ENCODE peak calls at places on chromosomes 13 and 19, in seven cellular contexts. One of them, this sample, is unnamed.

GRCh38 chr19:5123646-5124045 is 154.7 kb downstream of the KDM4B start:
- ATAC-seq in CD4-positive, alpha-beta T cell: no peak
- ATAC-seq in upper lobe of right lung: no peak
- ATAC-seq in thoracic aorta: no peak
- ATAC-seq in IMR-90: no peak
- ATAC-seq in HepG2: no peak
- ATAC-seq in lower lobe of right lung: no peak
- ATAC-seq in this sample: no peak

GRCh38 chr13:72851678-72852014 is 69.7 kb downstream of the PIBF1 start:
- ATAC-seq in CD4-positive, alpha-beta T cell: no peak
- ATAC-seq in upper lobe of right lung: no peak
- ATAC-seq in thoracic aorta: no peak
- ATAC-seq in IMR-90: no peak
- ATAC-seq in HepG2: peak
- ATAC-seq in lower lobe of right lung: no peak
- ATAC-seq in this sample: no peak

GRCh38 chr13:33138441-33138840 is 122.2 kb downstream of the KL start:
- ATAC-seq in CD4-positive, alpha-beta T cell: no peak
- ATAC-seq in upper lobe of right lung: no peak
- ATAC-seq in thoracic aorta: no peak
- ATAC-seq in IMR-90: no peak
- ATAC-seq in HepG2: no peak
- ATAC-seq in lower lobe of right lung: no peak
- ATAC-seq in this sample: no peak

GRCh38 chr19:28420731-28421550 is 792.0 kb downstream of the UQCRFS1 start:
- ATAC-seq in CD4-positive, alpha-beta T cell: no peak
- ATAC-seq in upper lobe of right lung: no peak
- ATAC-seq in thoracic aorta: no peak
- ATAC-seq in IMR-90: no peak
- ATAC-seq in HepG2: no peak
- ATAC-seq in lower lobe of right lung: no peak
- ATAC-seq in this sample: no peak

GRCh38 chr13:45411226-45411625 is 6.9 kb downstream of the SLC25A30 start:
- ATAC-seq in CD4-positive, alpha-beta T cell: no peak
- ATAC-seq in upper lobe of right lung: no peak
- ATAC-seq in thoracic aorta: no peak
- ATAC-seq in IMR-90: no peak
- ATAC-seq in HepG2: no peak
- ATAC-seq in lower lobe of right lung: no peak
- ATAC-seq in this sample: no peak

GRCh38 chr13:76000131-76000530 is 364.0 kb downstream of the LMO7 start:
- ATAC-seq in CD4-positive, alpha-beta T cell: no peak
- ATAC-seq in upper lobe of right lung: no peak
- ATAC-seq in thoracic aorta: no peak
- ATAC-seq in IMR-90: no peak
- ATAC-seq in HepG2: no peak
- ATAC-seq in lower lobe of right lung: no peak
- ATAC-seq in this sample: no peak

GRCh38 chr13:99766641-99767045 is 204.9 kb downstream of the ZIC5 start:
- ATAC-seq in CD4-positive, alpha-beta T cell: no peak
- ATAC-seq in upper lobe of right lung: no peak
- ATAC-seq in thoracic aorta: no peak
- ATAC-seq in IMR-90: no peak
- ATAC-seq in HepG2: peak
- ATAC-seq in lower lobe of right lung: no peak
- ATAC-seq in this sample: no peak

GRCh38 chr13:50261502-50261901 is 246.3 kb downstream of the KCNRG start:
- ATAC-seq in CD4-positive, alpha-beta T cell: no peak
- ATAC-seq in upper lobe of right lung: no peak
- ATAC-seq in thoracic aorta: no peak
- ATAC-seq in IMR-90: no peak
- ATAC-seq in HepG2: no peak
- ATAC-seq in lower lobe of right lung: no peak
- ATAC-seq in this sample: peak

GRCh38 chr19:30084390-30084819 is 142.4 kb downstream of the URI1 start:
- ATAC-seq in CD4-positive, alpha-beta T cell: no peak
- ATAC-seq in upper lobe of right lung: no peak
- ATAC-seq in thoracic aorta: no peak
- ATAC-seq in IMR-90: no peak
- ATAC-seq in HepG2: no peak
- ATAC-seq in lower lobe of right lung: no peak
- ATAC-seq in this sample: no peak

GRCh38 chr19:1183543-1184172 is 9.6 kb upstream of the SBNO2 start:
- ATAC-seq in CD4-positive, alpha-beta T cell: no peak
- ATAC-seq in upper lobe of right lung: peak
- ATAC-seq in thoracic aorta: no peak
- ATAC-seq in IMR-90: no peak
- ATAC-seq in HepG2: peak
- ATAC-seq in lower lobe of right lung: peak
- ATAC-seq in this sample: peak

GRCh38 chr19:19022380-19022961 is 10.8 kb downstream of the SUGP2 start:
- ATAC-seq in CD4-positive, alpha-beta T cell: no peak
- ATAC-seq in upper lobe of right lung: no peak
- ATAC-seq in thoracic aorta: no peak
- ATAC-seq in IMR-90: no peak
- ATAC-seq in HepG2: peak
- ATAC-seq in lower lobe of right lung: no peak
- ATAC-seq in this sample: no peak

GRCh38 chr13:19161308-19161707 is 20.3 kb downstream of the TUBA3C start:
- ATAC-seq in CD4-positive, alpha-beta T cell: no peak
- ATAC-seq in upper lobe of right lung: no peak
- ATAC-seq in thoracic aorta: peak
- ATAC-seq in IMR-90: no peak
- ATAC-seq in HepG2: no peak
- ATAC-seq in lower lobe of right lung: no peak
- ATAC-seq in this sample: no peak

GRCh38 chr19:23409392-23410048 is 14.2 kb upstream of the ZNF91 start:
- ATAC-seq in CD4-positive, alpha-beta T cell: no peak
- ATAC-seq in upper lobe of right lung: no peak
- ATAC-seq in thoracic aorta: no peak
- ATAC-seq in IMR-90: no peak
- ATAC-seq in HepG2: peak
- ATAC-seq in lower lobe of right lung: no peak
- ATAC-seq in this sample: no peak

GRCh38 chr19:37218592-37218935 is 550 bp downstream of the ZNF383 start:
- ATAC-seq in CD4-positive, alpha-beta T cell: peak
- ATAC-seq in upper lobe of right lung: no peak
- ATAC-seq in thoracic aorta: no peak
- ATAC-seq in IMR-90: peak
- ATAC-seq in HepG2: no peak
- ATAC-seq in lower lobe of right lung: peak
- ATAC-seq in this sample: no peak

GRCh38 chr19:3186377-3186688 is 603 bp downstream of the NCLN start:
- ATAC-seq in CD4-positive, alpha-beta T cell: no peak
- ATAC-seq in upper lobe of right lung: peak
- ATAC-seq in thoracic aorta: no peak
- ATAC-seq in IMR-90: peak
- ATAC-seq in HepG2: peak
- ATAC-seq in lower lobe of right lung: peak
- ATAC-seq in this sample: no peak

GRCh38 chr13:107005577-107005976 is 437.6 kb upstream of the ARGLU1 start:
- ATAC-seq in CD4-positive, alpha-beta T cell: no peak
- ATAC-seq in upper lobe of right lung: peak
- ATAC-seq in thoracic aorta: no peak
- ATAC-seq in IMR-90: no peak
- ATAC-seq in HepG2: no peak
- ATAC-seq in lower lobe of right lung: no peak
- ATAC-seq in this sample: no peak

GRCh38 chr13:40985596-40986327 is 33.4 kb downstream of the ELF1 start:
- ATAC-seq in CD4-positive, alpha-beta T cell: no peak
- ATAC-seq in upper lobe of right lung: no peak
- ATAC-seq in thoracic aorta: no peak
- ATAC-seq in IMR-90: no peak
- ATAC-seq in HepG2: peak
- ATAC-seq in lower lobe of right lung: no peak
- ATAC-seq in this sample: no peak

GRCh38 chr19:1102407-1103106 is 1.2 kb upstream of the GPX4 start:
- ATAC-seq in CD4-positive, alpha-beta T cell: no peak
- ATAC-seq in upper lobe of right lung: no peak
- ATAC-seq in thoracic aorta: peak
- ATAC-seq in IMR-90: peak
- ATAC-seq in HepG2: no peak
- ATAC-seq in lower lobe of right lung: peak
- ATAC-seq in this sample: peak

GRCh38 chr13:99312493-99312883 is 5.3 kb upstream of the GPR183 start:
- ATAC-seq in CD4-positive, alpha-beta T cell: no peak
- ATAC-seq in upper lobe of right lung: peak
- ATAC-seq in thoracic aorta: no peak
- ATAC-seq in IMR-90: no peak
- ATAC-seq in HepG2: no peak
- ATAC-seq in lower lobe of right lung: peak
- ATAC-seq in this sample: no peak

GRCh38 chr13:25171517-25172302 is at the start of gene AMER2:
- ATAC-seq in CD4-positive, alpha-beta T cell: no peak
- ATAC-seq in upper lobe of right lung: no peak
- ATAC-seq in thoracic aorta: no peak
- ATAC-seq in IMR-90: peak
- ATAC-seq in HepG2: no peak
- ATAC-seq in lower lobe of right lung: no peak
- ATAC-seq in this sample: no peak

GRCh38 chr13:39144391-39144790 is 106.1 kb downstream of the NHLRC3 start:
- ATAC-seq in CD4-positive, alpha-beta T cell: no peak
- ATAC-seq in upper lobe of right lung: no peak
- ATAC-seq in thoracic aorta: no peak
- ATAC-seq in IMR-90: no peak
- ATAC-seq in HepG2: no peak
- ATAC-seq in lower lobe of right lung: no peak
- ATAC-seq in this sample: no peak

GRCh38 chr13:54261856-54262255 is 1233.2 kb downstream of the OLFM4 start:
- ATAC-seq in CD4-positive, alpha-beta T cell: no peak
- ATAC-seq in upper lobe of right lung: no peak
- ATAC-seq in thoracic aorta: no peak
- ATAC-seq in IMR-90: no peak
- ATAC-seq in HepG2: no peak
- ATAC-seq in lower lobe of right lung: no peak
- ATAC-seq in this sample: no peak

GRCh38 chr13:46119883-46120614 is 15.2 kb upstream of the CPB2 start:
- ATAC-seq in CD4-positive, alpha-beta T cell: no peak
- ATAC-seq in upper lobe of right lung: peak
- ATAC-seq in thoracic aorta: no peak
- ATAC-seq in IMR-90: no peak
- ATAC-seq in HepG2: no peak
- ATAC-seq in lower lobe of right lung: peak
- ATAC-seq in this sample: no peak

GRCh38 chr19:37928527-37929286 is 21.7 kb downstream of the SIPA1L3 start:
- ATAC-seq in CD4-positive, alpha-beta T cell: no peak
- ATAC-seq in upper lobe of right lung: no peak
- ATAC-seq in thoracic aorta: no peak
- ATAC-seq in IMR-90: no peak
- ATAC-seq in HepG2: no peak
- ATAC-seq in lower lobe of right lung: no peak
- ATAC-seq in this sample: no peak

GRCh38 chr19:7975037-7975436 is 30.4 kb downstream of the ELAVL1 start:
- ATAC-seq in CD4-positive, alpha-beta T cell: no peak
- ATAC-seq in upper lobe of right lung: no peak
- ATAC-seq in thoracic aorta: no peak
- ATAC-seq in IMR-90: no peak
- ATAC-seq in HepG2: no peak
- ATAC-seq in lower lobe of right lung: no peak
- ATAC-seq in this sample: no peak

GRCh38 chr19:40662925-40663711 is 27.3 kb downstream of the NUMBL start:
- ATAC-seq in CD4-positive, alpha-beta T cell: peak
- ATAC-seq in upper lobe of right lung: peak
- ATAC-seq in thoracic aorta: peak
- ATAC-seq in IMR-90: peak
- ATAC-seq in HepG2: peak
- ATAC-seq in lower lobe of right lung: peak
- ATAC-seq in this sample: peak

GRCh38 chr19:44783545-44783944 is 5.9 kb downstream of the CBLC start:
- ATAC-seq in CD4-positive, alpha-beta T cell: no peak
- ATAC-seq in upper lobe of right lung: no peak
- ATAC-seq in thoracic aorta: no peak
- ATAC-seq in IMR-90: no peak
- ATAC-seq in HepG2: no peak
- ATAC-seq in lower lobe of right lung: no peak
- ATAC-seq in this sample: no peak

GRCh38 chr13:113851480-113851803 is 12.4 kb downstream of the GAS6 start:
- ATAC-seq in CD4-positive, alpha-beta T cell: no peak
- ATAC-seq in upper lobe of right lung: no peak
- ATAC-seq in thoracic aorta: no peak
- ATAC-seq in IMR-90: no peak
- ATAC-seq in HepG2: no peak
- ATAC-seq in lower lobe of right lung: no peak
- ATAC-seq in this sample: no peak

GRCh38 chr19:3358392-3358918 is 7.9 kb upstream of the NFIC start:
- ATAC-seq in CD4-positive, alpha-beta T cell: peak
- ATAC-seq in upper lobe of right lung: peak
- ATAC-seq in thoracic aorta: no peak
- ATAC-seq in IMR-90: no peak
- ATAC-seq in HepG2: peak
- ATAC-seq in lower lobe of right lung: peak
- ATAC-seq in this sample: no peak

GRCh38 chr13:61685683-61686013 is 270.0 kb upstream of the PCDH20 start:
- ATAC-seq in CD4-positive, alpha-beta T cell: no peak
- ATAC-seq in upper lobe of right lung: peak
- ATAC-seq in thoracic aorta: no peak
- ATAC-seq in IMR-90: no peak
- ATAC-seq in HepG2: peak
- ATAC-seq in lower lobe of right lung: no peak
- ATAC-seq in this sample: no peak

GRCh38 chr19:4258181-4258580 is 11.3 kb downstream of the YJU2 start:
- ATAC-seq in CD4-positive, alpha-beta T cell: no peak
- ATAC-seq in upper lobe of right lung: no peak
- ATAC-seq in thoracic aorta: no peak
- ATAC-seq in IMR-90: no peak
- ATAC-seq in HepG2: peak
- ATAC-seq in lower lobe of right lung: peak
- ATAC-seq in this sample: peak